ENCODE peak calls at places on chromosome 21, in nine cellular contexts. L is D341Med; M is left cardiac atrium; Y is choroid plexus epithelial cell; E is T-helper 9 cell; U is mucosa of descending colon; S is GM06990; B is amygdala; I is naive thymus-derived CD8-positive, alpha-beta T cell. T is an unnamed sample.

GRCh38 chr21:35204850-35205564 is 155.9 kb upstream of the RUNX1 start:
- DNase-seq in S (peak), U (peak), I (peak), E (no peak), Y (peak), B (peak), L (no peak), M (peak), T (no peak)

GRCh38 chr21:41207401-41208388 is 39.7 kb downstream of the BACE2 start:
- DNase-seq in Y (peak), E (no peak), B (peak), L (no peak), U (peak), M (peak), S (no peak), I (no peak), T (no peak)

GRCh38 chr21:45390121-45390751 is 14.7 kb upstream of the COL18A1 start:
- DNase-seq in B (no peak), S (no peak), L (no peak), Y (no peak), M (peak), E (no peak), I (no peak), U (peak), T (no peak)

GRCh38 chr21:45515241-45516061 is 26.8 kb downstream of the SLC19A1 start:
- DNase-seq in U (peak), B (no peak), M (peak), I (no peak), Y (no peak), S (no peak), L (no peak), E (no peak), T (no peak)

GRCh38 chr21:31444061-31444460 is 100.0 kb upstream of the TIAM1 start:
- DNase-seq in I (no peak), B (no peak), U (no peak), M (no peak), Y (peak), S (no peak), E (no peak), L (no peak), T (peak)

GRCh38 chr21:39373634-39374033 is 24.7 kb upstream of the HMGN1 start:
- DNase-seq in U (no peak), S (no peak), L (peak), B (no peak), Y (peak), I (no peak), E (no peak), M (no peak), T (no peak)

GRCh38 chr21:42784276-42784675 is 95.1 kb downstream of the WDR4 start:
- DNase-seq in L (no peak), M (peak), E (no peak), Y (no peak), U (no peak), I (no peak), B (no peak), S (no peak), T (no peak)

GRCh38 chr21:29238967-29239289 is 59.8 kb upstream of the BACH1 start:
- DNase-seq in Y (peak), M (no peak), I (no peak), B (no peak), U (no peak), L (no peak), S (no peak), E (no peak), T (no peak)

GRCh38 chr21:35048706-35049617 is at the start of gene RUNX1:
- DNase-seq in S (peak), M (peak), U (no peak), B (no peak), Y (peak), I (peak), E (peak), L (no peak), T (peak)

GRCh38 chr21:32240708-32241433 is 38.0 kb downstream of the MIS18A start:
- DNase-seq in I (no peak), M (no peak), L (no peak), U (no peak), S (no peak), E (no peak), Y (peak), B (no peak), T (no peak)

GRCh38 chr21:25838809-25839208 is 104.0 kb downstream of the GABPA start:
- DNase-seq in Y (no peak), I (no peak), S (no peak), L (no peak), E (no peak), B (no peak), M (no peak), U (no peak), T (no peak)

GRCh38 chr21:41765393-41765950 is 1.4 kb downstream of the RIPK4 start:
- DNase-seq in L (no peak), I (no peak), Y (no peak), S (no peak), M (no peak), E (no peak), U (no peak), B (no peak), T (no peak)

GRCh38 chr21:34684174-34684876 is 15.5 kb downstream of the CLIC6 start:
- DNase-seq in E (no peak), L (no peak), Y (no peak), B (no peak), I (no peak), M (no peak), S (no peak), U (no peak), T (no peak)

GRCh38 chr21:27301216-27301615 is 334.3 kb upstream of the ADAMTS5 start:
- DNase-seq in B (no peak), L (no peak), M (no peak), S (no peak), Y (no peak), E (no peak), U (no peak), I (no peak), T (no peak)

GRCh38 chr21:35142036-35142825 is 93.1 kb upstream of the RUNX1 start:
- DNase-seq in S (no peak), U (no peak), L (no peak), I (no peak), B (no peak), M (no peak), Y (no peak), E (no peak), T (no peak)

GRCh38 chr21:9737871-9738520 is 783.4 kb upstream of the TPTE start:
- DNase-seq in B (no peak), M (no peak), E (no peak), Y (no peak), S (no peak), L (no peak), U (no peak), I (no peak), T (no peak)

GRCh38 chr21:41196990-41197389 is 29.0 kb downstream of the BACE2 start:
- DNase-seq in Y (peak), U (no peak), I (no peak), S (no peak), M (no peak), L (no peak), E (no peak), B (no peak), T (no peak)

GRCh38 chr21:36584980-36585940 is 105.3 kb upstream of the CLDN14 start:
- DNase-seq in L (no peak), S (no peak), I (peak), M (no peak), U (no peak), B (no peak), E (no peak), Y (peak), T (no peak)

GRCh38 chr21:33355355-33355754 is 30.6 kb downstream of the IFNAR1 start:
- DNase-seq in Y (peak), B (no peak), U (no peak), M (no peak), I (no peak), E (no peak), S (no peak), L (no peak), T (no peak)

GRCh38 chr21:44092201-44092600 is 15.0 kb upstream of the PWP2 start:
- DNase-seq in E (no peak), Y (no peak), M (no peak), U (peak), I (no peak), L (no peak), S (no peak), B (no peak), T (no peak)

GRCh38 chr21:45208627-45208951 is 79.1 kb downstream of the POFUT2 start:
- DNase-seq in Y (peak), S (no peak), B (no peak), M (no peak), E (no peak), U (no peak), I (no peak), L (no peak), T (no peak)

GRCh38 chr21:42040411-42041180 is 30.4 kb upstream of the ZBTB21 start:
- DNase-seq in Y (peak), B (no peak), I (no peak), E (no peak), U (peak), L (no peak), M (no peak), S (no peak), T (no peak)

GRCh38 chr21:45949928-45950739 is 31.4 kb upstream of the COL6A1 start:
- DNase-seq in Y (no peak), B (no peak), E (no peak), S (no peak), I (no peak), L (peak), M (no peak), U (no peak), T (no peak)

GRCh38 chr21:29238052-29238966 is 60.4 kb upstream of the BACH1 start:
- DNase-seq in U (no peak), B (no peak), L (no peak), I (no peak), E (no peak), S (no peak), M (no peak), Y (peak), T (no peak)

GRCh38 chr21:43306391-43306790 is 120.5 kb downstream of the SIK1 start:
- DNase-seq in E (no peak), B (no peak), S (no peak), I (no peak), U (peak), M (no peak), L (no peak), Y (no peak), T (no peak)

GRCh38 chr21:22925032-22925431 is 1926.8 kb downstream of the NCAM2 start:
- DNase-seq in U (no peak), I (no peak), L (no peak), E (no peak), B (no peak), S (no peak), M (no peak), Y (no peak), T (no peak)

GRCh38 chr21:41365377-41366107 is 3.7 kb downstream of the MX2 start:
- DNase-seq in B (no peak), E (no peak), M (peak), I (no peak), Y (no peak), U (no peak), S (no peak), L (no peak), T (no peak)

GRCh38 chr21:26389971-26390641 is 183.0 kb downstream of the CYYR1 start:
- DNase-seq in U (no peak), L (no peak), M (no peak), E (no peak), S (no peak), I (no peak), Y (peak), B (no peak), T (no peak)